ENCODE peak calls at places on chromosomes 11 and 22, in four cellular contexts. One of them, this sample, is unnamed.

GRCh38 chr11:20909995-20910726 is 240.8 kb downstream of the NELL1 start:
- ATAC-seq in stimulated activated effector memory CD8-positive, alpha-beta T cell treated with anti-CD3 and anti-CD28 coated beads, Interleukin-12 subunit alpha, Interleukin-12 subunit beta, amount 100 ng/mL, for 72 hours: no peak
- ATAC-seq in mucosa of descending colon: no peak
- ATAC-seq in T-cell: no peak
- ATAC-seq in this sample: no peak

GRCh38 chr22:44683237-44683636 is 18.8 kb upstream of the PRR5 start:
- ATAC-seq in stimulated activated effector memory CD8-positive, alpha-beta T cell treated with anti-CD3 and anti-CD28 coated beads, Interleukin-12 subunit alpha, Interleukin-12 subunit beta, amount 100 ng/mL, for 72 hours: peak; percentile 24
- ATAC-seq in mucosa of descending colon: no peak
- ATAC-seq in T-cell: no peak
- ATAC-seq in this sample: no peak

GRCh38 chr11:1890856-1891830 is 552 bp downstream of the PRR33 start:
- ATAC-seq in stimulated activated effector memory CD8-positive, alpha-beta T cell treated with anti-CD3 and anti-CD28 coated beads, Interleukin-12 subunit alpha, Interleukin-12 subunit beta, amount 100 ng/mL, for 72 hours: no peak
- ATAC-seq in mucosa of descending colon: peak; percentile 4
- ATAC-seq in T-cell: no peak
- ATAC-seq in this sample: no peak

GRCh38 chr11:27395556-27396258 is 32.7 kb upstream of the CCDC34 start:
- ATAC-seq in stimulated activated effector memory CD8-positive, alpha-beta T cell treated with anti-CD3 and anti-CD28 coated beads, Interleukin-12 subunit alpha, Interleukin-12 subunit beta, amount 100 ng/mL, for 72 hours: no peak
- ATAC-seq in mucosa of descending colon: peak; percentile 91
- ATAC-seq in T-cell: no peak
- ATAC-seq in this sample: peak; percentile 56

GRCh38 chr22:17366830-17367229 is 2.4 kb upstream of the CECR2 start:
- ATAC-seq in stimulated activated effector memory CD8-positive, alpha-beta T cell treated with anti-CD3 and anti-CD28 coated beads, Interleukin-12 subunit alpha, Interleukin-12 subunit beta, amount 100 ng/mL, for 72 hours: peak; percentile 56
- ATAC-seq in mucosa of descending colon: peak; percentile 45
- ATAC-seq in T-cell: peak; percentile 52
- ATAC-seq in this sample: no peak

GRCh38 chr11:9530901-9531625 is 42.4 kb upstream of the WEE1 start:
- ATAC-seq in stimulated activated effector memory CD8-positive, alpha-beta T cell treated with anti-CD3 and anti-CD28 coated beads, Interleukin-12 subunit alpha, Interleukin-12 subunit beta, amount 100 ng/mL, for 72 hours: no peak
- ATAC-seq in mucosa of descending colon: peak; percentile 77
- ATAC-seq in T-cell: no peak
- ATAC-seq in this sample: peak; percentile 28

GRCh38 chr11:35927730-35928129 is 16.1 kb upstream of the LDLRAD3 start:
- ATAC-seq in stimulated activated effector memory CD8-positive, alpha-beta T cell treated with anti-CD3 and anti-CD28 coated beads, Interleukin-12 subunit alpha, Interleukin-12 subunit beta, amount 100 ng/mL, for 72 hours: no peak
- ATAC-seq in mucosa of descending colon: peak; percentile 10
- ATAC-seq in T-cell: no peak
- ATAC-seq in this sample: peak; percentile 100

GRCh38 chr11:40885257-40885947 is 574.0 kb downstream of the LRRC4C start:
- ATAC-seq in stimulated activated effector memory CD8-positive, alpha-beta T cell treated with anti-CD3 and anti-CD28 coated beads, Interleukin-12 subunit alpha, Interleukin-12 subunit beta, amount 100 ng/mL, for 72 hours: no peak
- ATAC-seq in mucosa of descending colon: no peak
- ATAC-seq in T-cell: no peak
- ATAC-seq in this sample: no peak

GRCh38 chr11:838441-839279 is 3.7 kb downstream of the POLR2L start:
- ATAC-seq in stimulated activated effector memory CD8-positive, alpha-beta T cell treated with anti-CD3 and anti-CD28 coated beads, Interleukin-12 subunit alpha, Interleukin-12 subunit beta, amount 100 ng/mL, for 72 hours: no peak
- ATAC-seq in mucosa of descending colon: peak; percentile 29
- ATAC-seq in T-cell: no peak
- ATAC-seq in this sample: no peak

GRCh38 chr22:23180893-23181762 is 819 bp downstream of the BCR start:
- ATAC-seq in stimulated activated effector memory CD8-positive, alpha-beta T cell treated with anti-CD3 and anti-CD28 coated beads, Interleukin-12 subunit alpha, Interleukin-12 subunit beta, amount 100 ng/mL, for 72 hours: peak; percentile 3
- ATAC-seq in mucosa of descending colon: peak; percentile 5
- ATAC-seq in T-cell: peak; percentile 42
- ATAC-seq in this sample: no peak

GRCh38 chr22:30306629-30307016 is 17.3 kb upstream of the CASTOR1 start:
- ATAC-seq in stimulated activated effector memory CD8-positive, alpha-beta T cell treated with anti-CD3 and anti-CD28 coated beads, Interleukin-12 subunit alpha, Interleukin-12 subunit beta, amount 100 ng/mL, for 72 hours: no peak
- ATAC-seq in mucosa of descending colon: no peak
- ATAC-seq in T-cell: peak; percentile 52
- ATAC-seq in this sample: no peak

GRCh38 chr11:67370351-67371076 is 2.9 kb downstream of the CLCF1 start:
- ATAC-seq in stimulated activated effector memory CD8-positive, alpha-beta T cell treated with anti-CD3 and anti-CD28 coated beads, Interleukin-12 subunit alpha, Interleukin-12 subunit beta, amount 100 ng/mL, for 72 hours: no peak
- ATAC-seq in mucosa of descending colon: no peak
- ATAC-seq in T-cell: no peak
- ATAC-seq in this sample: no peak

GRCh38 chr11:8639655-8640054 is 42.8 kb downstream of the TRIM66 start:
- ATAC-seq in stimulated activated effector memory CD8-positive, alpha-beta T cell treated with anti-CD3 and anti-CD28 coated beads, Interleukin-12 subunit alpha, Interleukin-12 subunit beta, amount 100 ng/mL, for 72 hours: no peak
- ATAC-seq in mucosa of descending colon: no peak
- ATAC-seq in T-cell: no peak
- ATAC-seq in this sample: no peak

GRCh38 chr11:103878646-103879045 is 157.8 kb upstream of the DDI1 start:
- ATAC-seq in stimulated activated effector memory CD8-positive, alpha-beta T cell treated with anti-CD3 and anti-CD28 coated beads, Interleukin-12 subunit alpha, Interleukin-12 subunit beta, amount 100 ng/mL, for 72 hours: no peak
- ATAC-seq in mucosa of descending colon: no peak
- ATAC-seq in T-cell: no peak
- ATAC-seq in this sample: no peak